ENCODE peak calls at places on chromosomes 6 and 20, in seven cellular contexts. S is RWPE1; U is effector CD4-positive, alpha-beta T cell; N is stimulated activated CD8-positive, alpha-beta memory T cell treated with anti-CD3 and anti-CD28 coated beads, Interleukin-4, amount 100 ng/mL, for 24 hours; L is DMS153; W is NCI-H460; F is GDM1. P is an unnamed sample.

GRCh38 chr20:57656821-57657536 is 36.8 kb upstream of the ZBP1 start:
- DNase-seq in W (no peak), S (no peak), F (no peak), N (no peak), U (no peak), L (no peak), P (no peak)

GRCh38 chr6:100595456-100595855 is 130.7 kb upstream of the SIM1 start:
- DNase-seq in N (no peak), U (no peak), F (no peak), W (no peak), L (no peak), S (no peak), P (no peak)

GRCh38 chr6:131281471-131282270 is 146.4 kb downstream of the AKAP7 start:
- DNase-seq in W (no peak), N (peak; percentile 32), S (no peak), F (peak; percentile 27), L (no peak), U (peak; percentile 55), P (peak; percentile 66)

GRCh38 chr6:15132854-15133670 is 112.8 kb upstream of the JARID2 start:
- DNase-seq in S (peak; percentile 97), W (peak; percentile 30), F (no peak), N (no peak), L (no peak), U (no peak), P (no peak)

GRCh38 chr6:15754035-15754705 is 91.3 kb upstream of the DTNBP1 start:
- DNase-seq in U (no peak), F (no peak), N (no peak), L (no peak), W (no peak), S (no peak), P (no peak)

GRCh38 chr6:35044771-35045275 is 96.3 kb downstream of the TCP11 start:
- DNase-seq in U (no peak), N (no peak), F (peak; percentile 45), S (no peak), W (no peak), L (peak; percentile 79), P (no peak)

GRCh38 chr6:79225718-79226117 is 8.8 kb downstream of the HMGN3 start:
- DNase-seq in N (no peak), F (no peak), W (no peak), L (no peak), S (no peak), U (no peak), P (no peak)

GRCh38 chr6:10441004-10441654 is 26.3 kb upstream of the TFAP2A start:
- DNase-seq in W (peak; percentile 88), N (no peak), S (peak; percentile 96), F (no peak), U (no peak), L (no peak), P (no peak)

GRCh38 chr6:28480253-28480932 is 35.2 kb downstream of the GPX6 start:
- DNase-seq in U (no peak), N (no peak), S (no peak), F (no peak), W (no peak), L (no peak), P (no peak)

GRCh38 chr6:126396131-126396530 is 56.2 kb downstream of the CENPW start:
- DNase-seq in L (no peak), S (no peak), F (no peak), U (no peak), W (no peak), N (no peak), P (no peak)

GRCh38 chr20:3420211-3420707 is 12.8 kb upstream of the DNAAF9 start:
- DNase-seq in F (no peak), W (peak; percentile 21), U (no peak), S (peak; percentile 45), N (no peak), L (peak; percentile 85), P (peak; percentile 34)

GRCh38 chr6:11682525-11682924 is 96.1 kb downstream of the ADTRP start:
- DNase-seq in N (no peak), L (no peak), U (no peak), F (no peak), W (peak; percentile 1), S (no peak), P (no peak)

GRCh38 chr20:24834310-24834709 is 114.8 kb upstream of the CST7 start:
- DNase-seq in L (no peak), N (no peak), W (no peak), F (no peak), S (no peak), U (no peak), P (no peak)

GRCh38 chr6:136969930-136970329 is 47.8 kb downstream of the SLC35D3 start:
- DNase-seq in W (no peak), L (peak; percentile 63), N (no peak), S (peak; percentile 23), F (no peak), U (no peak), P (no peak)

GRCh38 chr6:54299542-54300269 is 8.5 kb upstream of the TINAG start:
- DNase-seq in F (no peak), U (no peak), L (no peak), W (no peak), N (no peak), S (no peak), P (no peak)

GRCh38 chr6:43460032-43460431 is 4.7 kb upstream of the DLK2 start:
- DNase-seq in W (no peak), F (no peak), U (no peak), S (no peak), L (no peak), N (no peak), P (no peak)

GRCh38 chr6:92114797-92115196 is 1304.6 kb downstream of the EPHA7 start:
- DNase-seq in U (no peak), W (no peak), S (no peak), N (no peak), F (no peak), L (no peak), P (no peak)

GRCh38 chr6:137910424-137910834 is 43.4 kb downstream of the TNFAIP3 start:
- DNase-seq in U (no peak), N (no peak), F (peak; percentile 52), W (no peak), S (no peak), L (no peak), P (no peak)

GRCh38 chr6:69827491-69827890 is 30.7 kb upstream of the LMBRD1 start:
- DNase-seq in W (no peak), N (no peak), U (no peak), L (no peak), S (no peak), F (no peak), P (no peak)

GRCh38 chr6:136927313-136927712 is 5.2 kb downstream of the SLC35D3 start:
- DNase-seq in N (no peak), L (no peak), S (peak; percentile 31), U (no peak), F (no peak), W (no peak), P (no peak)

GRCh38 chr6:147043994-147044477 is 160.2 kb upstream of the STXBP5 start:
- DNase-seq in L (peak; percentile 64), W (no peak), S (no peak), U (no peak), F (peak; percentile 48), N (no peak), P (no peak)

GRCh38 chr6:137820425-137820824 is 46.6 kb upstream of the TNFAIP3 start:
- DNase-seq in U (no peak), W (no peak), F (no peak), S (no peak), N (no peak), L (no peak), P (no peak)

GRCh38 chr6:129501401-129502051 is 208.5 kb downstream of the ARHGAP18 start:
- DNase-seq in W (no peak), L (no peak), N (no peak), U (no peak), F (peak; percentile 45), S (peak; percentile 88), P (peak; percentile 22)

GRCh38 chr6:23981923-23982322 is 144.1 kb upstream of the NRSN1 start:
- DNase-seq in L (no peak), W (no peak), S (no peak), F (no peak), N (no peak), U (no peak), P (no peak)

GRCh38 chr20:50919567-50919966 is 11.7 kb downstream of the ADNP start:
- DNase-seq in U (no peak), F (no peak), W (no peak), L (no peak), N (no peak), S (peak; percentile 98), P (no peak)

GRCh38 chr20:58922036-58922435 is 59.0 kb upstream of the NELFCD start:
- DNase-seq in L (no peak), F (no peak), S (no peak), N (no peak), U (no peak), W (no peak), P (no peak)

GRCh38 chr20:34536798-34537394 is 20.7 kb downstream of the DYNLRB1 start:
- DNase-seq in L (no peak), W (no peak), S (no peak), U (peak; percentile 36), N (no peak), F (no peak), P (no peak)

GRCh38 chr20:40010483-40010882 is 678.6 kb downstream of the MAFB start:
- DNase-seq in N (no peak), S (no peak), L (no peak), U (no peak), F (no peak), W (no peak), P (no peak)

GRCh38 chr6:42978487-42978792 is 541 bp downstream of the PEX6 start:
- DNase-seq in U (no peak), W (no peak), L (no peak), N (no peak), F (no peak), S (peak; percentile 38), P (no peak)

GRCh38 chr6:170093658-170094596 is 197.0 kb downstream of the DLL1 start:
- DNase-seq in S (no peak), N (no peak), F (no peak), W (no peak), L (no peak), U (no peak), P (no peak)

GRCh38 chr6:155782320-155782730 is 326.7 kb upstream of the NOX3 start:
- DNase-seq in W (no peak), F (no peak), U (no peak), S (peak; percentile 24), N (no peak), L (peak; percentile 4), P (no peak)